ENCODE peak calls at places on chromosomes 1 and 21, in eight cellular contexts. U is AG08395; Y is T-helper 9 cell; F is vagina; C is central memory CD4-positive, alpha-beta T cell; W is activated naive CD8-positive, alpha-beta T cell treated with anti-CD3 and anti-CD28 coated beads, Interleukin-2, amount 50 U/mL, for 24 hours; I is RWPE1; D is A172. T is an unnamed sample.

GRCh38 chr1:248811514-248812490 is 13.9 kb downstream of the SH3BP5L start:
- DNase-seq in C (no peak), Y (no peak), I (no peak), U (no peak), W (no peak), F (peak), D (no peak), T (no peak)

GRCh38 chr21:17539323-17539722 is 26.5 kb downstream of the CXADR start:
- DNase-seq in F (no peak), I (no peak), C (no peak), U (no peak), D (no peak), W (no peak), Y (no peak), T (no peak)

GRCh38 chr1:99580451-99580850 is 65.5 kb upstream of the PALMD start:
- DNase-seq in D (no peak), I (peak), W (no peak), U (no peak), F (no peak), Y (no peak), C (no peak), T (peak)

GRCh38 chr1:15353839-15354579 is 55.7 kb upstream of the EFHD2 start:
- DNase-seq in Y (no peak), D (no peak), F (no peak), U (no peak), C (no peak), I (no peak), W (no peak), T (no peak)

GRCh38 chr1:148318123-148318899 is 164.8 kb downstream of the PPIAL4G start:
- DNase-seq in F (no peak), Y (peak), C (peak), I (no peak), D (no peak), W (peak), U (no peak), T (peak)

GRCh38 chr1:100530901-100531487 is 6.9 kb upstream of the GPR88 start:
- DNase-seq in I (no peak), U (peak), D (no peak), W (peak), C (no peak), Y (no peak), F (no peak), T (peak)

GRCh38 chr1:36448530-36449051 is 1.7 kb downstream of the OSCP1 start:
- DNase-seq in I (peak), C (no peak), W (no peak), U (no peak), D (no peak), F (no peak), Y (no peak), T (no peak)

GRCh38 chr1:45437323-45437722 is 53.6 kb downstream of the TESK2 start:
- DNase-seq in C (no peak), Y (no peak), W (no peak), U (no peak), F (no peak), D (no peak), I (no peak), T (no peak)

GRCh38 chr1:82874041-82874440 is 1073.3 kb downstream of the ADGRL2 start:
- DNase-seq in W (no peak), U (no peak), Y (no peak), I (no peak), C (no peak), D (no peak), F (no peak), T (no peak)

GRCh38 chr1:91123319-91123718 is 101.5 kb upstream of the ZNF644 start:
- DNase-seq in C (no peak), D (no peak), I (no peak), F (no peak), Y (no peak), U (no peak), W (no peak), T (no peak)

T was measured in iris pigment epithelial cell.